ENCODE peak calls at places on chromosome 16, in five cellular contexts. K, H, F, E and T are unnamed samples.

GRCh38 chr16:66925322-66925840 is at the start of gene RRAD:
- DNase-seq in K (no peak), H (no peak), F (peak), E (no peak), T (no peak)

GRCh38 chr16:3495166-3495565 is at the start of gene C16orf90:
- DNase-seq in K (no peak), H (no peak), F (no peak), E (no peak), T (no peak)

GRCh38 chr16:67486805-67487204 is 3.5 kb upstream of the AGRP start:
- DNase-seq in K (no peak), H (no peak), F (no peak), E (no peak), T (no peak)

GRCh38 chr16:53094013-53094630 is 39.3 kb downstream of the CHD9 start:
- DNase-seq in K (peak), H (no peak), F (peak), E (peak), T (peak)

GRCh38 chr16:56013962-56014552 is 138.9 kb upstream of the CES5A start:
- DNase-seq in K (no peak), H (peak), F (peak), E (peak), T (peak)

GRCh38 chr16:84294196-84295142 is at the start of gene WFDC1:
- DNase-seq in K (no peak), H (no peak), F (peak), E (no peak), T (no peak)

GRCh38 chr16:87447323-87447722 is 45.5 kb downstream of the ZCCHC14 start:
- DNase-seq in K (no peak), H (no peak), F (no peak), E (no peak), T (no peak)

GRCh38 chr16:57303910-57304168 is 19.4 kb upstream of the PLLP start:
- DNase-seq in K (peak), H (no peak), F (no peak), E (peak), T (no peak)

GRCh38 chr16:57760357-57761160 is 25.0 kb downstream of the KATNB1 start:
- DNase-seq in K (no peak), H (no peak), F (no peak), E (no peak), T (no peak)

GRCh38 chr16:8026450-8026849 is 563.9 kb downstream of the TMEM114 start:
- DNase-seq in K (no peak), H (no peak), F (peak), E (peak), T (peak)

GRCh38 chr16:82653550-82654511 is 27.1 kb downstream of the CDH13 start:
- DNase-seq in K (no peak), H (peak), F (peak), E (peak), T (peak)

GRCh38 chr16:12362482-12363458 is 386.2 kb downstream of the SNX29 start:
- DNase-seq in K (peak), H (no peak), F (no peak), E (no peak), T (no peak)

GRCh38 chr16:54927125-54928015 is 3.3 kb upstream of the IRX5 start:
- DNase-seq in K (no peak), H (no peak), F (peak), E (no peak), T (peak)

GRCh38 chr16:30458561-30459394 is 13.1 kb upstream of the SEPHS2 start:
- DNase-seq in K (peak), H (peak), F (no peak), E (peak), T (no peak)

GRCh38 chr16:88878356-88878755 is 11.9 kb upstream of the PABPN1L start:
- DNase-seq in K (no peak), H (no peak), F (no peak), E (no peak), T (no peak)

GRCh38 chr16:48534601-48535340 is 75.2 kb downstream of the N4BP1 start:
- DNase-seq in K (no peak), H (no peak), F (no peak), E (no peak), T (no peak)

GRCh38 chr16:85646358-85646907 is 33.3 kb downstream of the GSE1 start:
- DNase-seq in K (no peak), H (no peak), F (no peak), E (no peak), T (no peak)

GRCh38 chr16:53952215-53953208 is 248.6 kb downstream of the FTO start:
- DNase-seq in K (no peak), H (no peak), F (no peak), E (peak), T (peak)

GRCh38 chr16:85328665-85329058 is 216.4 kb upstream of the CIBAR2 start:
- DNase-seq in K (no peak), H (no peak), F (peak), E (no peak), T (no peak)

GRCh38 chr16:57032931-57033330 is 43.6 kb downstream of the NLRC5 start:
- DNase-seq in K (no peak), H (no peak), F (no peak), E (no peak), T (no peak)

GRCh38 chr16:27049117-27049516 is 17.6 kb upstream of the C16orf82 start:
- DNase-seq in K (no peak), H (no peak), F (no peak), E (no peak), T (no peak)

GRCh38 chr16:16881771-16882170 is 502.8 kb downstream of the NPIPA7 start:
- DNase-seq in K (no peak), H (no peak), F (no peak), E (no peak), T (no peak)

GRCh38 chr16:56812884-56813283 is 52.1 kb upstream of the SLC12A3 start:
- DNase-seq in K (no peak), H (no peak), F (no peak), E (no peak), T (peak)

GRCh38 chr16:67533024-67533560 is 4.5 kb downstream of the RIPOR1 start:
- DNase-seq in K (no peak), H (no peak), F (no peak), E (no peak), T (no peak)

GRCh38 chr16:88969361-88969831 is 7.6 kb downstream of the CBFA2T3 start:
- DNase-seq in K (no peak), H (no peak), F (no peak), E (no peak), T (no peak)

GRCh38 chr16:56409195-56409594 is 16.1 kb downstream of the AMFR start:
- DNase-seq in K (no peak), H (no peak), F (no peak), E (no peak), T (peak)

GRCh38 chr16:65876200-65876498 is 490.3 kb upstream of the CDH5 start:
- DNase-seq in K (no peak), H (no peak), F (no peak), E (no peak), T (no peak)

GRCh38 chr16:1536601-1537000 is 3.1 kb downstream of the TMEM204 start:
- DNase-seq in K (no peak), H (no peak), F (no peak), E (no peak), T (no peak)

GRCh38 chr16:12010388-12011251 is 34.1 kb downstream of the SNX29 start:
- DNase-seq in K (no peak), H (no peak), F (no peak), E (no peak), T (no peak)

GRCh38 chr16:9091867-9092281 is 430 bp downstream of the HAPSTR1 start:
- DNase-seq in K (peak), H (peak), F (peak), E (peak), T (peak)

GRCh38 chr16:84224554-84224953 is 15.3 kb downstream of the KCNG4 start:
- DNase-seq in K (no peak), H (no peak), F (no peak), E (no peak), T (no peak)

GRCh38 chr16:24978370-24978914 is 36.7 kb downstream of the ARHGAP17 start:
- DNase-seq in K (peak), H (no peak), F (no peak), E (peak), T (no peak)
- H3K4me3 ChIP-seq in K (no peak), H (no peak), F (no peak), E (no peak), T (no peak)

GRCh38 chr16:49890876-49891275 is 35.0 kb upstream of the ZNF423 start:
- DNase-seq in K (no peak), H (no peak), F (peak), E (peak), T (no peak)
- TF ChIP-seq CTCF in K (no peak), H (no peak), F (peak), E (peak), T (no peak)

DNA sequence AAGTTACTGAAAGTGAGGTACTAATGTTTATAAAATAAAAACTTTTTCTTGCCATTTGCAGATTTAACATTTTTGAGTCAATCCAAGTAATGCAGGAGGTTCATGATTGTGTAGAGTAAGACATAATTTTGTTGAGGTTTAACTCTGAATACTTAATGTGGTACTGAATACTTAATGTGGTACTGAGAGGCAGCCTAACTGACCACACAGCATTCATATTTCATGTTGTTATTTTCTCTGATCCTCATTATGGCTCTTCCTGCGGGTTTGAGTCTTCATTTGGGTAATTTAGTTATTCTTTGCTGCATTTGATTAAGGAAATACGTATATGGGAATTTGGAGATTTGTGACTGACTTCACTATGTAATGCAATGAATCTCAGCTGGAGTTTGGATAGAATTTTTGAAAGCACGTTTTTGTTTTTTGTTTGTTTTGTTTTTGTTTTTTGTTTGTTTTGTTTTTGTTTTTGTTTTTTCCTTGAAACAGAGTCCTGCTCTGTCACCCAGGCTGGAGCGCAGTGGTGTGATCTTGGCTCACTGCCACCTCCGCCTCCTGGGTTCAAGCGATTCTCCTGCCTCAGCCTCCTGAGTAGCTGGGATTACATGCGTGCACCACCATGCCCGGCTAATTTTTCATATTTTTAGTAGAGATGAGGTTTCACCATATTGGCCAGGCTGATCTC is 3.8 kb downstream of the SF3B3 start:
- DNase-seq in K (no peak), H (no peak), F (no peak), E (no peak), T (no peak)
- H3K4me3 ChIP-seq in K (no peak), H (no peak), F (no peak), E (peak), T (no peak)

GRCh38 chr16:80171199-80171598 is 369.6 kb upstream of the DYNLRB2 start:
- DNase-seq in K (no peak), H (no peak), F (no peak), E (no peak), T (no peak)
- TF ChIP-seq CTCF in K (peak), H (no peak), F (no peak), E (no peak), T (no peak)

GRCh38 chr16:69644790-69645189 is 79.0 kb downstream of the NFAT5 start:
- DNase-seq in K (no peak), H (no peak), F (no peak), E (no peak), T (no peak)

GRCh38 chr16:69651217-69651616 is 75.1 kb downstream of the NQO1 start:
- DNase-seq in K (no peak), H (no peak), F (no peak), E (no peak), T (no peak)

GRCh38 chr16:69647020-69647419 is 79.3 kb downstream of the NQO1 start:
- DNase-seq in K (no peak), H (no peak), F (no peak), E (no peak), T (no peak)
- H3K4me3 ChIP-seq in K (no peak), H (no peak), F (no peak), E (no peak), T (no peak)